ENCODE peak calls at places on chromosomes 11 and 22, in five cellular contexts. X is Peyer's patch, T is adrenal gland, M is spleen, Q is testis. W is an unnamed sample. For H3K4me1, the result is how much of the 10 kb centered on the place peaks cover.

GRCh38 chr11:109132539-109132938 is 289.5 kb upstream of the C11orf87 start:
- DNase-seq in Q (no peak), T (no peak), X (no peak), M (no peak), W (no peak)

GRCh38 chr11:9950462-9950861 is 286.6 kb downstream of the SWAP70 start:
- DNase-seq in M (no peak), X (no peak), Q (no peak), T (no peak), W (no peak)

GRCh38 chr11:79931692-79932091 is 490.9 kb upstream of the TENM4 start:
- DNase-seq in T (no peak), X (no peak), M (no peak), Q (no peak), W (no peak)

GRCh38 chr11:117733311-117733710 is 63.7 kb downstream of the DSCAML1 start:
- DNase-seq in M (no peak), X (no peak), T (no peak), Q (no peak), W (no peak)

GRCh38 chr22:39520874-39521857 is 804 bp downstream of the ATF4 start:
- DNase-seq in Q (peak), T (peak), M (peak), X (peak), W (peak)

GRCh38 chr11:102974552-102975280 is 19.2 kb upstream of the MMP13 start:
- DNase-seq in M (no peak), X (no peak), T (no peak), Q (no peak), W (no peak)

GRCh38 chr11:74838188-74838587 is 89.5 kb downstream of the RNF169 start:
- DNase-seq in Q (no peak), X (no peak), T (no peak), M (no peak), W (no peak)

GRCh38 chr11:35621620-35622019 is 3.4 kb downstream of the FJX1 start:
- DNase-seq in M (no peak), Q (no peak), X (no peak), T (no peak), W (no peak)

GRCh38 chr11:46248270-46249102 is 29.0 kb upstream of the CREB3L1 start:
- DNase-seq in X (no peak), Q (peak), M (no peak), T (no peak), W (no peak)

GRCh38 chr22:50445071-50445879 is 29.6 kb downstream of the SBF1 start:
- DNase-seq in T (no peak), M (no peak), Q (no peak), X (no peak), W (no peak)

GRCh38 chr11:2293396-2294339 is 8.1 kb downstream of the C11orf21 start:
- DNase-seq in X (peak), Q (peak), M (no peak), T (peak), W (no peak)

GRCh38 chr11:57240007-57240406 is 3.0 kb upstream of the APLNR start:
- DNase-seq in X (no peak), T (no peak), Q (no peak), M (no peak), W (no peak)

GRCh38 chr11:96204721-96205459 is 138.1 kb downstream of the MAML2 start:
- DNase-seq in T (no peak), M (no peak), X (no peak), Q (no peak), W (no peak)

GRCh38 chr11:69403556-69404215 is 77.8 kb upstream of the LINC01488 start:
- DNase-seq in X (no peak), M (no peak), T (no peak), Q (no peak), W (no peak)

GRCh38 chr11:122180435-122180834 is 64.4 kb upstream of the BLID start:
- DNase-seq in M (no peak), T (no peak), Q (no peak), X (no peak), W (no peak)

GRCh38 chr22:50563410-50564160 is 866 bp upstream of the SYCE3 start:
- DNase-seq in T (no peak), X (no peak), M (no peak), Q (no peak), W (no peak)

GRCh38 chr11:76666408-76666807 is 4.1 kb downstream of the LRRC32 start:
- DNase-seq in Q (peak), M (peak), T (no peak), X (peak), W (no peak)

GRCh38 chr11:119618208-119618909 is 110.6 kb downstream of the NECTIN1 start:
- DNase-seq in T (peak), X (peak), Q (peak), M (no peak), W (no peak)

GRCh38 chr22:37905534-37906363 is at the start of gene MICALL1:
- DNase-seq in T (peak), M (peak), Q (peak), X (peak), W (peak)

GRCh38 chr11:58830693-58831301 is 13.7 kb downstream of the GLYATL2 start:
- DNase-seq in T (no peak), M (no peak), X (no peak), Q (peak), W (no peak)

GRCh38 chr22:49992921-49993648 is 19.5 kb downstream of the IL17REL start:
- DNase-seq in M (peak), Q (peak), X (peak), T (peak), W (peak)

GRCh38 chr11:46382644-46383403 is 1.4 kb downstream of the MDK start:
- DNase-seq in X (no peak), M (peak), Q (peak), T (peak), W (no peak)

GRCh38 chr22:46761017-46761416 is 1.4 kb upstream of the TBC1D22A start:
- DNase-seq in T (no peak), X (no peak), Q (no peak), M (peak), W (no peak)

GRCh38 chr22:46761539-46762237 is 762 bp upstream of the TBC1D22A start:
- DNase-seq in Q (no peak), X (no peak), T (no peak), M (peak), W (no peak)

GRCh38 chr22:46764140-46764680 is 1.8 kb downstream of the TBC1D22A start:
- DNase-seq in X (no peak), T (no peak), M (peak), Q (no peak), W (no peak)

GRCh38 chr22:46763051-46763705 is 728 bp downstream of the TBC1D22A start:
- DNase-seq in T (no peak), M (peak), Q (peak), X (peak), W (no peak)

DNA sequence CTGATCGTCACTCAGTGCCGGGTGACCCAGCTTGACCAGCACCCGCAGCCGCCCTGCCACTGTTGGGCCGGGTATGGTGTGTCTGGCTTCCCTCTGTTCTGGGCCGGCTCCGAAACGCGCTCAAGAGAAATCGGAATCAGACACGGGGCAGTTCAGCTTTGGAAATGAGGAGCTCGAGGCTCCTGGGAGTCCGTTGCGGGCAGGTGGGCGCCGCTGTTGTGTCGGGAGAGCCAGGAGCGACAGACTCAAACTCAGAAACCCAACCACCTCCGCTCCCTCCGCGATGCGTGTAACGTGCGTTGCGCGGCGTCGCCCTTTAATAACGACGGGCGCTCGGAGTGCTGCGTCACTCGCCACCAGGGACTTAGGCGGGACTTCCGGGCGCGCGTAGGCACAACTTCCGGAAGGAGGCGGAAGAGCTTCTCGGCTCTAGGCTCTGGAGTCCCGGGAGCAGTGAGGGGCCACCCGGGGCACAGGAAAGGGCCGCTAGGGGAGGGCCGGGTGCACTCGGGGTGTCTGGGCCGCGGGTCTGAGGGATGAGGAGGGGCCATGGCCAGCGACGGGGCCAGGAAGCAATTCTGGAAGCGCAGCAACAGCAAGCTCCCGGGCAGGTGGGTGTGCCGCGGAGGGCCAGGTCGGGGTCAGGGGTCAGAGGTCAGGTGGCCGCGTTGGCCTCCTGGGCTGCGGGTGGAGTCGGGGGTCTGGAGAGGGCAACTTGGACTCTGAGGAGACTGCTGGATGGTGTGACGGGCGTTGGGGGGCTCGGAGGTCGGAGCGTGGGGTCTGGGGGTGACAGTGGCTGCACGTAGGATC is at the start of gene TBC1D22A:
- DNase-seq in T (peak), Q (peak), X (peak), M (peak), W (peak)
- H3K4me1 ChIP-seq in T (under half), Q (under half), X (under half), M (under half), W (under half)

DNA sequence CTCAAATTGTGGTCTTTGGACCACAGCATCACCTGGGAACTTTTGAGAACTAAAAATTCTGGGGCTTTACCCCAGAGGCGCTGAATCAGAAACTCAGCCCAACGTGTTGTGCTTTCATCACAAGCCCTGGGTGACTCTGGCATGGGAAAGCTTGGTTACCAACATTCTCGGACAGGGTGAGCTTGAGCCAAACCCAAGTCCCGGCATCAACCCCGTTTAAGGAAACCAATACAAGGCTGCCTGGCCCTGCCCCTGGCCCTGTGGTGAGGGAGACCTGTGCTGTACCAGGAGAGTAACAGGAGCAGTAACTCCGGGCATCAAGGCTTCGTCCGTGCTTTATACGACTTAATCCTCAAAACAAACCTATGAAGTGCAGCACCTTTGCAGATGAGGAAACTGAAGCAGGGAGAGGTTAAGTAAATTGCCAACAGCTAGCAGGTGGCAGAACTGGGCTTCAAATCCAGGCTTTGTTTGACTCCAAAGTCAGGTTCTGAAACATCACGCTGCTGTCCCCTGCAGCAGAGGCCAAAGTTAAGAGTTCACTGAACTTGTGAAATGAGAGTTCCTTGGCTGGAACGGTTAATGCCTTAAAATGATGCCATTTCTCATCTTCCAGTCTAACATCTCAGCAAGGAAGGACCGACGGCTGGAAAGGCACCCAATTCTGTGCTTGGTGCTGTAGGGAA is 64.1 kb upstream of the BID start:
- DNase-seq in Q (no peak), M (no peak), T (no peak), X (no peak), W (no peak)
- H3K27ac ChIP-seq in Q (no peak), M (no peak), T (no peak), X (no peak), W (peak)

GRCh38 chr11:124953753-124954624 is at the start of gene CCDC15:
- DNase-seq in M (peak), T (peak), X (peak), Q (peak), W (peak)
- TF ChIP-seq POLR2A in M (peak), T (peak), X (peak), Q (peak), W (peak)

GRCh38 chr22:18012528-18012927 is 11.8 kb downstream of the MICAL3 start:
- DNase-seq in T (no peak), X (peak), M (no peak), Q (no peak), W (no peak)

GRCh38 chr22:18013436-18013835 is 10.9 kb downstream of the MICAL3 start:
- DNase-seq in M (no peak), X (peak), T (no peak), Q (no peak), W (no peak)

GRCh38 chr22:18010263-18010662 is 14.1 kb downstream of the MICAL3 start:
- DNase-seq in Q (no peak), T (no peak), X (no peak), M (no peak), W (no peak)

GRCh38 chr22:18005201-18005926 is 19.0 kb downstream of the MICAL3 start:
- DNase-seq in M (no peak), Q (peak), X (peak), T (no peak), W (no peak)

GRCh38 chr22:18008136-18008535 is 16.2 kb downstream of the MICAL3 start:
- DNase-seq in X (no peak), T (no peak), Q (no peak), M (no peak), W (no peak)
- H3K4me1 ChIP-seq in X (under half), T (under half), Q (under half), M (under half), W (under half)

GRCh38 chr11:66293777-66294625 is 2.3 kb downstream of the TMEM151A start:
- DNase-seq in Q (no peak), M (no peak), T (no peak), X (no peak), W (no peak)
- H3K27ac ChIP-seq in Q (no peak), M (no peak), T (no peak), X (no peak), W (no peak)

DNA sequence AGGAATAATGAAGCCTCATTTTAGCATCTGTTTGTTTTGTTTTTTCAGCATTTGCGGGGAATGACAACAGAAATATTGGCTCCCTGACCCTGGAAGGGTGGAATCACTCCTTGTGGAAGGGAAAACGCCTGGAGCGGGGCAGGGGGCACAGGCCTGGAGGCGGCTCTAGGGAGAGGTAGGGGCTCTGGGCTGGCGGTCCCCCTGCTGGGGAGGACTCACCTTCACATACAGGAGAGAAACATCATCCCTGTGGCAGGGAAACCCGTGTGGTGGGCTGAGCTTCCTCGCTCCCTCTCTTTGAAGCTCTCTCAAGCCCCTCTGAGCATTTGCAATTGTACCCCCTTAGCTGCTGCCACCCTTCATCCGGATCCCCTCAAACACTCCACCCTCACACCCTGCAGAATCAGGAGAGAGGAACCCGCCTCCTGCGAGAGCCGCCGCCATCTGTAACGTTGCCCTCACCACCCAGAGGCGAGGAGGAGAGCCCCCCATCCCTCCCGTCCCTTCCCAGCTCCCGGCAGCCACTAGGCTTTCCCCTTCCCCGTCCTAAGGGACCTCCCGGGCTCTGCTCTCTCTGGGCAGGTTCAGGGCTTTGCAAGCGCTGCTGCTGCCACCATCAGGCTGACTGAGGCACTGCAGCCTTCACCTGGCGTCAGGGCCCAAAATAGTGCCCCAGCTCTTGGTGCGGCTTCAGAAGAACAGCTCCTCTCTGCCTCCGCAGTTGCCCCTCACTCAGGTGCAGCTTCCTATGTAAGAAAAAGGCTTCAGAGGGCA is 10.4 kb downstream of the KIRREL3 start:
- DNase-seq in T (peak), X (peak), Q (peak), M (peak), W (peak)
- TF ChIP-seq POLR2A in T (no peak), X (no peak), Q (no peak), M (no peak), W (no peak)

DNA sequence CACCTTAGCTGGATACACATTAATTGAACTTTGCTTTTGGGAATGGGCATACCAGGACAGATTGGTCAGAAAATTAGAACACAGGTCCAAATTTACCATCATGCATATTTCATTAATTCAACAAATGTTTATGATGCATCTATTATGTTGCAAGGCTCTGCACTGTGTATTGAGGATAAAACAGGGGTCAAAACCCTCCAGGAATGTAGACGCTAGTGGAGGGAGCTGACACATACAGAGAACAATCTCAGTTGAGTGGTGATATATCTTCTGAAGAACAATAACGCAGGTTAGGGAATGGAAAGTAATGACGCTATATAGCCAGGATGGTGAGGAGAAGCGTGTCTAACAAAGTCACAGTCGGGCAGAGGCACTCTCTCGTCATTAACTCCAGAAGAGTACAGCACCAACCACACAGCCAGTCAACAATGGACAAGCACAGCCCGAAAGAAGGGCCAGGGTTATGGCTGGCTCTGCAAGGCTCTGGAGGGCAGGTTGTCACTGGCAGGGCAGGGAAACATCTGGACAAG is 3.8 kb downstream of the FLI1 start:
- DNase-seq in M (no peak), T (no peak), Q (no peak), X (no peak), W (no peak)
- H3K4me1 ChIP-seq in M (under half), T (under half), Q (under half), X (under half), W (under half)

DNA sequence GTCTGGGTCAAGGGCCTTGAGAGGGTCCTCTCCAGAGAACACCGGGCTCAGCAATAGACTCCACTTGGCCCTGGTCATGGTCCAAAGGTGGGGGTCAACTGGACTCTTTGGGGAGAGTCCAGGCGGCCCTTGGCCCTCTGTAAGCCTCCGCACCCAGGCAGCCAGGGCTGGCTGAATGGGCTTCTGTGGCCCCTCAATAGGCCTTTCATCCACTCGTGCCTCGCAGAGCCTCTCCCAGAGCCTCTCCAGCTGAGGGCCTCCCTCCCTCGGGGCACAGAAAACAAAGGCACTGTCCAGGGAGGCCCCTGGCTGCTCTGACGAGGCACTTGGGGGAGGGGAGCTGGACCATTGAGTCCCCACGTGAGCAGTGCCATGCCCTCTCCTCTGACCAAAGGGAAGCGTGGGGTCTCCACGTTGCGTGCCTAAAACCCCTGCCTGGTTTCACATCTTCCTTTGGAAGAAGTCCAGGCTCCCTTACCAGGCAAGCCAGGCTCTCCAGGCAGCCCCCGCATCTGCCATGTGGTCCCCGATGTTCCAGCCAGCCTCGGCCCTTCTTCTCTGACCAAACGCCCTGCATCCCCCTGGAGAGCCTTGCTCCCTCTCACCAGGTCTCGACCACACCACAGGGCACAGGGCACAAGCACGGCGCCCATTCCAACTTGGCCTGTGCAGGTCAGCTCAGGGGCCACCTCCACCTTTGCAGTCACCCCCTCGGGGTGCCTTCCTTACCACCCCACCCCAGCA is 15.5 kb downstream of the KIAA0930 start:
- DNase-seq in Q (no peak), X (no peak), T (no peak), M (peak), W (no peak)
- H3K27ac ChIP-seq in Q (no peak), X (peak), T (no peak), M (peak), W (peak)

GRCh38 chr11:130449996-130450419 is 1.6 kb downstream of the ADAMTS15 start:
- DNase-seq in T (no peak), M (no peak), X (peak), Q (peak), W (no peak)
- TF ChIP-seq POLR2A in T (no peak), M (no peak), X (no peak), Q (no peak), W (no peak)